ENCODE peak calls at places on chromosomes 5 and 9, in five cellular contexts. F is CD4-positive, alpha-beta memory T cell; T is tibial nerve; B is prostate gland; A is substantia nigra. N is an unnamed sample.

GRCh38 chr5:60856059-60856458 is 12.0 kb upstream of the ELOVL7 start:
- DNase-seq in F (no peak), T (no peak), B (no peak), A (no peak), N (no peak)

GRCh38 chr9:132408521-132408920 is 1.5 kb upstream of the CFAP77 start:
- DNase-seq in F (no peak), T (no peak), B (peak), A (no peak), N (no peak)

GRCh38 chr9:125425901-125426515 is 164.4 kb downstream of the GAPVD1 start:
- DNase-seq in F (no peak), T (no peak), B (no peak), A (no peak), N (no peak)

GRCh38 chr9:137107312-137107921 is 7.1 kb downstream of the DPP7 start:
- DNase-seq in F (no peak), T (no peak), B (no peak), A (no peak), N (no peak)

GRCh38 chr9:127567119-127567897 is 44.8 kb upstream of the STXBP1 start:
- DNase-seq in F (no peak), T (no peak), B (peak), A (no peak), N (no peak)

GRCh38 chr9:133931059-133931458 is 61.1 kb downstream of the VAV2 start:
- DNase-seq in F (no peak), T (no peak), B (no peak), A (no peak), N (no peak)

GRCh38 chr9:129310666-129311350 is 132.7 kb upstream of the IER5L start:
- DNase-seq in F (no peak), T (no peak), B (no peak), A (no peak), N (no peak)

GRCh38 chr9:113966394-113966793 is 90.3 kb downstream of the ZNF618 start:
- DNase-seq in F (no peak), T (no peak), B (no peak), A (no peak), N (no peak)

GRCh38 chr9:128242828-128243485 is 32.9 kb downstream of the GOLGA2 start:
- DNase-seq in F (no peak), T (no peak), B (no peak), A (no peak), N (no peak)

GRCh38 chr5:74667396-74667795 is 17.6 kb upstream of the HEXB start:
- DNase-seq in F (no peak), T (no peak), B (no peak), A (no peak), N (no peak)

GRCh38 chr5:13939647-13940046 is 4.8 kb downstream of the DNAH5 start:
- DNase-seq in F (no peak), T (no peak), B (no peak), A (no peak), N (no peak)

GRCh38 chr9:71646131-71646530 is 122.2 kb downstream of the CEMIP2 start:
- DNase-seq in F (no peak), T (no peak), B (no peak), A (no peak), N (no peak)

GRCh38 chr9:112540800-112541199 is 54.2 kb downstream of the KIAA1958 start:
- DNase-seq in F (no peak), T (no peak), B (no peak), A (no peak), N (no peak)

GRCh38 chr5:5826911-5827310 is 404.4 kb downstream of the ICE1 start:
- DNase-seq in F (no peak), T (no peak), B (no peak), A (no peak), N (no peak)

GRCh38 chr9:16664211-16664610 is 206.3 kb downstream of the BNC2 start:
- DNase-seq in F (no peak), T (no peak), B (no peak), A (no peak), N (no peak)

GRCh38 chr5:175737481-175737880 is 79.6 kb downstream of the HRH2 start:
- DNase-seq in F (no peak), T (no peak), B (no peak), A (no peak), N (no peak)

GRCh38 chr5:1494780-1495524 is 28.8 kb downstream of the LPCAT1 start:
- DNase-seq in F (no peak), T (no peak), B (no peak), A (no peak), N (peak)

GRCh38 chr9:108776920-108777650 is 78.7 kb downstream of the ACTL7B start:
- DNase-seq in F (no peak), T (no peak), B (no peak), A (no peak), N (no peak)

GRCh38 chr9:21110708-21111576 is 30.7 kb downstream of the IFNW1 start:
- DNase-seq in F (peak), T (peak), B (peak), A (no peak), N (no peak)

GRCh38 chr5:153513171-153513570 is 22.7 kb downstream of the GRIA1 start:
- DNase-seq in F (no peak), T (no peak), B (no peak), A (no peak), N (no peak)

GRCh38 chr9:124272979-124273378 is 15.2 kb downstream of the NEK6 start:
- DNase-seq in F (no peak), T (no peak), B (no peak), A (no peak), N (no peak)
- H3K27ac ChIP-seq in F (no peak), T (peak), B (peak), A (no peak), N (no peak)

GRCh38 chr5:66824476-66824875 is 228.3 kb downstream of the MAST4 start:
- DNase-seq in F (no peak), T (no peak), B (no peak), A (no peak), N (no peak)

GRCh38 chr5:66828046-66828550 is 231.9 kb downstream of the MAST4 start:
- DNase-seq in F (no peak), T (no peak), B (no peak), A (no peak), N (no peak)

GRCh38 chr5:66826696-66827095 is 230.5 kb downstream of the MAST4 start:
- DNase-seq in F (no peak), T (no peak), B (no peak), A (no peak), N (no peak)

GRCh38 chr5:66828551-66829421 is 232.6 kb downstream of the MAST4 start:
- DNase-seq in F (peak), T (peak), B (peak), A (peak), N (peak)

DNA sequence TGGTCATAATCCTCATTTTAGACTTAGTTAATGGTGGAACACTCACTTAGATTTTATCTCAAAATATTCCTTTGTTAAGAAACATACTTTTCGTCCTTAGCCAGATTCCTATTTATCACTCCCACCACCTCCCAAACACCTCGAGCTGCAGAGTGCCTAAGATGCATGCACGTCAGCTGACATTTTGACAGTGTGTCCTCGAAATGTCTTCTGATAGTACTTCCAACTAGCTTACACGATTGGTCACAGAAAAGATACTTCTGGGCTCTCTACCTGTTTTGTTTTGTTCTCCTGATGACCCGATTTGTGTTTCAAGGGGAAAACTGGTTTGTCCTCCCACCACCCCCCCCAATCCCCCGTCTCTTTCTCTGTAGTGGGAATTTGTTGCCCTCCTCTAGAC is 230.1 kb downstream of the MAST4 start:
- DNase-seq in F (no peak), T (no peak), B (no peak), A (no peak), N (no peak)
- H3K27ac ChIP-seq in F (no peak), T (no peak), B (no peak), A (no peak), N (no peak)

DNA sequence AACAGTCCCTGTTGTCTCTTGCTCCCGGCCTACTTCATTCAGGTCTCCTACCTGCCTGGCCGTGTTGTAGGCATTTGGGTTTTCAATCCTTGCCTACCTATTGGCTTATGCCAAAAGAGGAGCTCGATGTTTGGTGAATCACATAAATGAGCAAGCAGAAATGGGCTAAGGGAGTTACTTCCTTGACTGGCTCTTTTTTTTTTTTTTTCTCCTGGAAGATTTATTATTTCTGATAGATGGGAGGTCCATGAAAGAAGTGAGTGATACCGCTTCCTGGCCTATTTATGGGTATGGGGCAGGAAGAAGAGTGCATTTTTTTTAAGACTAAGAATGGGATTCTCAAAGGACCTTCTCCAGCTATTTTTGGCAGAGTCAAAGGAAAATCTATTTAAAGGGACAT is 294.0 kb downstream of the ARHGAP26 start:
- DNase-seq in F (no peak), T (no peak), B (no peak), A (no peak), N (no peak)
- H3K27ac ChIP-seq in F (no peak), T (peak), B (peak), A (no peak), N (no peak)

GRCh38 chr5:16465544-16466432 is at the start of gene ZNF622:
- DNase-seq in F (peak), T (peak), B (peak), A (peak), N (peak)

GRCh38 chr5:16467363-16468219 is 2.0 kb upstream of the ZNF622 start:
- DNase-seq in F (no peak), T (no peak), B (no peak), A (no peak), N (no peak)

DNA sequence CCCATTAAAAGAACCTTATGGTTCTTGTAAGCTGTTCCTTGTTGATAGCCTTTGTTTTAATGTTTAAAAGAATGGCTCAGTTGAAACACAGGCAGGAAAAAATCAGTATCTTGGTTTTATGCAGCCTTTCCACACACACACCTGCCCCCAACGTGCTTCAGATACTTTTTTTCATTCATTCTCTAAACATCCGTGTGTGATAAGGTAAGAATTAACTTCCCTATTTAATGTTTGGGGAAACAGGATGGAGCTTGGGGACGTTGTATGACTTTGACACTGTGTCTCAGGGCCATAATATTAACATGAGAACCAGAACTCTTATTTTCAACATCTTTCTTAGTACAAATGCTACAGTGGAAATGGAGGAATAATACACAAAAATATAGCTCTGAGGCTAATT is 5.8 kb upstream of the ZNF622 start:
- DNase-seq in F (no peak), T (no peak), B (no peak), A (no peak), N (no peak)
- H3K27ac ChIP-seq in F (no peak), T (no peak), B (no peak), A (no peak), N (no peak)